ENCODE peak calls at places on chromosomes 3 and 15, in eight cellular contexts. G is midbrain; J is activated CD4-positive, alpha-beta T cell treated with anti-CD3 and anti-CD28 coated beads, Interleukin-2, amount 10 ng/mL, durations not matched to agents 7 days and 5 days; D is renal cortical epithelial cell; A is psoas muscle; H is esophagus squamous epithelium; V is B cell; Q is fibroblast of lung. E is an unnamed sample.

GRCh38 chr3:81846988-81847387 is 85.5 kb upstream of the GBE1 start:
- DNase-seq in G (no peak), J (no peak), D (no peak), A (no peak), H (no peak), V (no peak), Q (no peak), E (no peak)

GRCh38 chr3:192933779-192934456 is 16.3 kb upstream of the MB21D2 start:
- DNase-seq in G (no peak), J (no peak), D (no peak), A (no peak), H (no peak), V (no peak), Q (no peak), E (no peak)

GRCh38 chr3:45958333-45958791 is 15.1 kb downstream of the CXCR6 start:
- DNase-seq in G (no peak), J (no peak), D (no peak), A (peak), H (no peak), V (no peak), Q (no peak), E (no peak)

GRCh38 chr15:80507638-80508316 is 103.6 kb downstream of the ARNT2 start:
- DNase-seq in G (no peak), J (no peak), D (no peak), A (no peak), H (no peak), V (no peak), Q (peak), E (no peak)

GRCh38 chr3:107938128-107938527 is 152.7 kb downstream of the CD47 start:
- DNase-seq in G (peak), J (no peak), D (peak), A (no peak), H (no peak), V (peak), Q (peak), E (peak)

GRCh38 chr15:54256190-54256589 is 277.9 kb downstream of the UNC13C start:
- DNase-seq in G (no peak), J (no peak), D (no peak), A (no peak), H (no peak), V (no peak), Q (no peak), E (no peak)

GRCh38 chr3:195559723-195560409 is 16.7 kb upstream of the PPP1R2 start:
- DNase-seq in G (no peak), J (no peak), D (peak), A (peak), H (no peak), V (no peak), Q (no peak), E (no peak)

GRCh38 chr3:133599280-133599679 is 25.8 kb downstream of the CDV3 start:
- DNase-seq in G (no peak), J (no peak), D (no peak), A (no peak), H (no peak), V (no peak), Q (no peak), E (no peak)

GRCh38 chr3:110881069-110881468 is 190.5 kb upstream of the NECTIN3 start:
- DNase-seq in G (peak), J (no peak), D (peak), A (no peak), H (no peak), V (no peak), Q (peak), E (no peak)

GRCh38 chr3:105830836-105831235 is 38.0 kb downstream of the CBLB start:
- DNase-seq in G (no peak), J (no peak), D (no peak), A (no peak), H (no peak), V (no peak), Q (no peak), E (no peak)

GRCh38 chr15:64454282-64454681 is 6.1 kb upstream of the ZNF609 start:
- DNase-seq in G (no peak), J (no peak), D (no peak), A (no peak), H (no peak), V (no peak), Q (no peak), E (no peak)

GRCh38 chr15:41850482-41851166 is 12.0 kb downstream of the PLA2G4B start:
- DNase-seq in G (no peak), J (no peak), D (no peak), A (no peak), H (no peak), V (no peak), Q (no peak), E (no peak)

GRCh38 chr15:75389791-75390382 is 21.5 kb upstream of the MAN2C1 start:
- DNase-seq in G (peak), J (no peak), D (no peak), A (no peak), H (no peak), V (no peak), Q (no peak), E (peak)

GRCh38 chr3:152471814-152472605 is 203.3 kb downstream of the MBNL1 start:
- DNase-seq in G (peak), J (peak), D (peak), A (peak), H (no peak), V (peak), Q (peak), E (peak)